ENCODE peak calls at places on chromosomes 16 and 17, in four cellular contexts. Q is K562, M is GM12891, F is GM12878. A is an unnamed sample.

GRCh38 chr16:77424841-77425604 is 9.8 kb downstream of the ADAMTS18 start:
- DNase-seq in Q (no peak), F (no peak), M (no peak), A (no peak)

GRCh38 chr16:68289202-68289601 is 21.5 kb downstream of the SLC7A6OS start:
- DNase-seq in Q (no peak), F (no peak), M (no peak), A (no peak)

GRCh38 chr16:28623172-28623711 is 13.4 kb upstream of the SULT1A1 start:
- DNase-seq in F (no peak), Q (no peak), M (peak), A (no peak)

GRCh38 chr17:33520404-33521032 is 227.4 kb upstream of the ASIC2 start:
- DNase-seq in M (peak), F (no peak), Q (peak), A (no peak)

GRCh38 chr16:3067929-3068288 is 2.5 kb downstream of the IL32 start:
- DNase-seq in F (no peak), M (no peak), Q (no peak), A (no peak)

GRCh38 chr17:44972953-44973352 is 4.8 kb upstream of the C1QL1 start:
- DNase-seq in F (no peak), M (no peak), Q (no peak), A (no peak)

GRCh38 chr17:17740627-17741237 is 59.5 kb downstream of the RAI1 start:
- DNase-seq in M (no peak), Q (no peak), F (no peak), A (no peak)

GRCh38 chr16:6266703-6267102 is 1065.9 kb upstream of the RBFOX1 start:
- DNase-seq in F (no peak), Q (no peak), M (no peak), A (no peak)

GRCh38 chr17:20234266-20234665 is 225.1 kb downstream of the SPECC1 start:
- DNase-seq in F (no peak), M (no peak), Q (no peak), A (no peak)

GRCh38 chr17:65177901-65178300 is 40.7 kb downstream of the RGS9 start:
- DNase-seq in F (no peak), Q (no peak), M (no peak), A (no peak)

GRCh38 chr16:53744449-53744848 is 40.5 kb downstream of the FTO start:
- DNase-seq in F (no peak), Q (no peak), M (no peak), A (no peak)

GRCh38 chr16:24988593-24989338 is 26.4 kb downstream of the ARHGAP17 start:
- DNase-seq in Q (peak), F (no peak), M (no peak), A (no peak)

GRCh38 chr16:89841275-89841674 is 13.0 kb downstream of the SPIRE2 start:
- DNase-seq in Q (no peak), M (no peak), F (no peak), A (no peak)
- TF ChIP-seq SPI1 in Q (no peak), M (no peak), F (no peak), A (no peak)

DNA sequence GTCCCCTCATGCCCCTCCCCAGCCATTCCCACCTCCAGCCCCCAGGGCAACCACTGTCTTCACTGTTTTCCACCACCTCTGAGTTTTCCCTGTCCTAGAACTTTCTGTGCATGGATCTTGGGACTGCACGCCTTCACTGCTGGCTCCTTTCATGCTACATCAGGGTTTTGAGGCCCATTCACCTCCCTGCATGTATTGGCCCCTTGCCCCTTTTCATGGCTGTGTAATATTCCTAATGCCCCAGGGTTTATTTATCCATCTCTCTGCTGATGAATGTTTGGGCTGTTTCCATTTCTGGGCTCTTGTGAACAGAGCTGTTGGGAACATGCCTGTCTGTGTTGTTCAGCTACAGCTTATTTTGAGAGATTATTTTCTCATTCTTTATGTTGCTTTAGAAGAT is 205.0 kb downstream of the RBFOX3 start:
- DNase-seq in M (no peak), Q (no peak), F (no peak), A (no peak)
- TF ChIP-seq SPI1 in M (no peak), Q (no peak), F (no peak), A (no peak)

GRCh38 chr17:76442341-76443338 is 10.3 kb downstream of the UBE2O start:
- DNase-seq in F (no peak), Q (peak), M (no peak), A (no peak)

GRCh38 chr17:76445697-76446448 is 7.1 kb downstream of the UBE2O start:
- DNase-seq in Q (no peak), M (no peak), F (no peak), A (no peak)

GRCh38 chr17:76441681-76442340 is 11.1 kb downstream of the UBE2O start:
- DNase-seq in Q (peak), M (no peak), F (no peak), A (no peak)

GRCh38 chr17:76446449-76447231 is 6.3 kb downstream of the UBE2O start:
- DNase-seq in F (no peak), M (no peak), Q (peak), A (peak)

DNA sequence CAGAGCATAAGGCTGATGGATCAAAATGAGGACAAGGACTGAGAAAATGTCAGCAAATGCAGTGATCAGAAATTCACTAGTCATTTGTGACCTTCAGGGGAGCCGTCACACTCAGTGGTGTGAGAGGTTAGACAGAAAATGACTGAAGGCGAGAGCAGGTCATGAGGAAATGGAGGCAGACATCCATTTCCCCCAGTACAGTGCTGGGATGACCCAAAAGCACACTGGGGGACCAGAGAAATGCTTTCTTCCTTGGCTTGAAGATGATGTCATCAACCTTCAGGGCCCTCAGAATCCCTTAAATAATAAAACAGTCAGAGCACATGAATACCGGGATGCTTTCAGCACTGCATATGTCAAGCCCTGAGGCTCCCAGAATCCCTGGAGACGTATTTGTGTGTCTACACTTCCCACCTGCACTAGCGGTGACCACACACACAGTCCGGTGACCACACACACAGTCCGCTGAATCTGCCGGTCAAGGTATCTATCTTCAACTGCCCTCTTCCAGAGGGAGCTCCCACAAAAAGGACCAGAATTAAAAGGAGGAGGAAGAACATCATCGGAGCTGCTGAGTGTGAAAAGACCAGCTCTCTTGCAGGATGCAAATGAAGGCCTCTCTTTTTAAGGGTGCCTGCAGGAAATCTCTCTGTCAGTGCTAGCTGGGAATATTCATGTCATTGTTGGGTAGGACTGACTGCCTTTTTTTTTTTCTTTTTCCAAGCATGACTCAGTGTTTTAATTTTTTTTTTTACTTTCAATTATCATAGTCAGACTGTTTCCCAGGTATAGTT is 8.2 kb downstream of the UBE2O start:
- DNase-seq in F (no peak), Q (peak), M (no peak), A (no peak)
- TF ChIP-seq SPI1 in F (no peak), Q (no peak), M (no peak), A (no peak)

GRCh38 chr17:72171703-72172670 is 51.2 kb downstream of the SOX9 start:
- DNase-seq in Q (no peak), F (no peak), M (no peak), A (no peak)
- TF ChIP-seq SPI1 in Q (no peak), F (no peak), M (no peak), A (no peak)

A was measured in HL-60.